ENCODE peak calls at places on chromosome 20, in ten cellular contexts. X is coronary artery, Y is PC-9, S is aorta, K is LHCN-M2, C is foreskin fibroblast, Z is hepatocyte, P is lower lobe of right lung, R is neural crest cell, Q is type B pancreatic cell. M is an unnamed sample.

GRCh38 chr20:33686008-33686983 is at the start of gene E2F1:
- DNase-seq in X (peak), Y (peak), S (peak), K (peak), C (peak), Z (peak), P (peak), R (peak), Q (peak), M (peak)

GRCh38 chr20:49644980-49645565 is 68.6 kb downstream of the B4GALT5 start:
- DNase-seq in X (no peak), Y (no peak), S (no peak), K (no peak), C (no peak), Z (no peak), P (no peak), R (no peak), Q (no peak), M (peak)

GRCh38 chr20:34743039-34743438 is 38.9 kb downstream of the TP53INP2 start:
- DNase-seq in X (no peak), Y (no peak), S (no peak), K (no peak), C (no peak), Z (no peak), P (no peak), R (no peak), Q (no peak), M (no peak)

GRCh38 chr20:17680128-17680835 is 1.8 kb downstream of the RRBP1 start:
- DNase-seq in X (peak), Y (peak), S (peak), K (peak), C (peak), Z (peak), P (peak), R (peak), Q (no peak), M (peak)

GRCh38 chr20:6966721-6967120 is 199.2 kb downstream of the BMP2 start:
- DNase-seq in X (no peak), Y (no peak), S (no peak), K (no peak), C (peak), Z (no peak), P (no peak), R (no peak), Q (no peak), M (peak)

GRCh38 chr20:2755451-2756055 is 44.9 kb downstream of the CPXM1 start:
- DNase-seq in X (no peak), Y (no peak), S (no peak), K (no peak), C (no peak), Z (no peak), P (no peak), R (no peak), Q (no peak), M (no peak)

GRCh38 chr20:51554538-51555165 is 12.1 kb upstream of the NFATC2 start:
- DNase-seq in X (no peak), Y (no peak), S (no peak), K (peak), C (peak), Z (no peak), P (no peak), R (no peak), Q (no peak), M (peak)

GRCh38 chr20:50396623-50397022 is 113.6 kb upstream of the PTPN1 start:
- DNase-seq in X (no peak), Y (no peak), S (no peak), K (no peak), C (no peak), Z (no peak), P (no peak), R (no peak), Q (no peak), M (no peak)

GRCh38 chr20:4722571-4722970 is 862 bp downstream of the PRND start:
- DNase-seq in X (no peak), Y (no peak), S (no peak), K (no peak), C (no peak), Z (no peak), P (no peak), R (no peak), Q (no peak), M (no peak)